ENCODE peak calls at places on chromosome 15, in five cellular contexts. P is skeletal muscle cell; T is mammary epithelial cell; L is astrocyte of the spinal cord; G is CD4-positive, CD25-positive, alpha-beta regulatory T cell. X is an unnamed sample.

GRCh38 chr15:58438956-58439355 is 7.2 kb downstream of the LIPC start:
- DNase-seq in G (peak; percentile 86), T (peak; percentile 35), P (no peak), L (peak; percentile 31), X (peak; percentile 46)

GRCh38 chr15:57112178-57112577 is 193.7 kb downstream of the TCF12 start:
- DNase-seq in P (peak; percentile 9), L (no peak), T (peak; percentile 16), G (no peak), X (no peak)

GRCh38 chr15:55915876-55916567 is 77.4 kb downstream of the NEDD4 start:
- DNase-seq in T (no peak), P (no peak), G (no peak), L (no peak), X (no peak)

GRCh38 chr15:74383695-74384565 is 16.5 kb upstream of the CYP11A1 start:
- DNase-seq in L (no peak), P (no peak), T (peak; percentile 99), G (peak; percentile 75), X (no peak)

GRCh38 chr15:38524156-38524555 is 40.5 kb downstream of the RASGRP1 start:
- DNase-seq in L (no peak), G (no peak), P (no peak), T (no peak), X (no peak)

GRCh38 chr15:79403501-79403900 is 28.6 kb upstream of the MINAR1 start:
- DNase-seq in L (no peak), G (no peak), P (no peak), T (no peak), X (no peak)

GRCh38 chr15:92655178-92655995 is at the start of gene FAM174B:
- DNase-seq in G (peak; percentile 66), L (no peak), P (no peak), T (no peak), X (no peak)

GRCh38 chr15:38613085-38613484 is 48.5 kb upstream of the RASGRP1 start:
- DNase-seq in T (no peak), G (no peak), L (no peak), P (no peak), X (no peak)

GRCh38 chr15:100461049-100461448 is 67.7 kb downstream of the CERS3 start:
- DNase-seq in P (no peak), G (peak; percentile 9), T (no peak), L (no peak), X (no peak)

GRCh38 chr15:66653852-66654251 is 48.2 kb upstream of the SMAD6 start:
- DNase-seq in G (no peak), T (no peak), P (no peak), L (no peak), X (no peak)

GRCh38 chr15:92829875-92830274 is 70.2 kb upstream of the CHD2 start:
- DNase-seq in P (no peak), G (no peak), L (no peak), T (no peak), X (no peak)

GRCh38 chr15:32851619-32852416 is 134.0 kb downstream of the GREM1 start:
- DNase-seq in T (peak; percentile 66), G (no peak), L (peak; percentile 66), P (peak; percentile 74), X (no peak)

GRCh38 chr15:70267879-70268278 is 170.2 kb upstream of the TLE3 start:
- DNase-seq in P (no peak), T (peak; percentile 73), L (peak; percentile 25), G (no peak), X (no peak)

GRCh38 chr15:29383367-29383766 is 113.7 kb upstream of the NSMCE3 start:
- DNase-seq in P (no peak), T (no peak), G (no peak), L (no peak), X (no peak)

GRCh38 chr15:74657846-74658245 is 38.0 kb downstream of the EDC3 start:
- DNase-seq in G (peak; percentile 53), P (no peak), T (no peak), L (no peak), X (no peak)

GRCh38 chr15:92005154-92005553 is 151.6 kb downstream of the SLCO3A1 start:
- DNase-seq in T (no peak), G (no peak), P (no peak), L (no peak), X (no peak)

GRCh38 chr15:100341662-100342560 is at the start of gene ADAMTS17:
- DNase-seq in L (peak; percentile 95), T (peak; percentile 91), P (peak; percentile 56), G (peak; percentile 95), X (peak; percentile 96)

GRCh38 chr15:68656438-68656739 is 77.6 kb downstream of the CORO2B start:
- DNase-seq in P (no peak), L (no peak), G (no peak), T (no peak), X (no peak)

GRCh38 chr15:70772402-70772801 is 9.0 kb upstream of the UACA start:
- DNase-seq in L (no peak), T (no peak), G (no peak), P (no peak), X (no peak)

GRCh38 chr15:50353251-50353998 is 1.6 kb downstream of the GABPB1 start:
- DNase-seq in G (peak; percentile 76), P (peak; percentile 91), L (peak; percentile 93), T (peak; percentile 88), X (peak; percentile 82)

GRCh38 chr15:62085740-62086139 is 19.0 kb downstream of the C2CD4A start:
- DNase-seq in T (no peak), G (no peak), L (no peak), P (no peak), X (no peak)

DNA sequence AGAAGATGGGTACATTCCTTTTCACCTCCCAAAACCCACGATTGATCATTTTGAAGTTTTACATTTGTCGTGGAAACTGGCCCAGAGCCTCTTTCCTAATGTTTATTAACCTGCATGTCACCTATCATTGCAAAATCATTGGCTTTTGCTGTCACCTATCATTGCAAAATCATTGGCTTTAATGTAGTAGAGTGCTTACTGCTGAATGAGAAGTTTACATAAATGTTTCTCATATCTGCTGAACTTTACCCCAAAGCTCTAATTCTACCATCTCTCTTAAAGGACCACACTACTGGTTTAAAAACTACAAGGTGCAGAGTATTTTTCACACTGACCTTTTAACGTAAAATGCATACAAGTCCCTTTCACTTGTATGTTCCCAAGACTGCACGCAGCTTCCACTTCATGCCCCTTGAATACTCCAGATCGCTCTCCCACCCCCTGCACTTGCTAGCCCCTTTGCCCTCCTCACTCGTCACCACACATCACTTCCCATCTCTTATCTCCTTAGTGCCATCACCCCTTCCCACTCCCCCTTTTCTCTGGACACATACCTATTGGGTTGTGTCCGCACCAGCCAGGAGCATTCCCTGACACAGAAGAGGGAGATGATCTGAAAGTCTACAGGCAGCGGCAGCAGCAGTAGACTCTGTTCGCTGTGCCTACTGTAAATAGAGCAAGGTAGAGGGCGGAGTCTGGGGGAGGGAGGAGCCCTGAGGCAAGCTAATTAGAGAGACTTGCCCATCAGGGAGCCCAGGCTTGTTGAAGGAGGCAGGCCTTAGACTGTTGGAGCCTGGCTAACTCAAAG is 30.2 kb upstream of the ATOSA start:
- DNase-seq in T (no peak), P (no peak), G (no peak), L (no peak), X (no peak)
- H3K4me3 ChIP-seq in T (no peak overlapping the region), P (no peak overlapping the region), G (no peak overlapping the region), L (no peak overlapping the region), X (no peak overlapping the region)

GRCh38 chr15:65077981-65078352 is 1.4 kb downstream of the KBTBD13 start:
- DNase-seq in P (no peak), L (peak; percentile 47), G (peak; percentile 64), T (no peak), X (peak; percentile 41)

GRCh38 chr15:65077291-65077980 is 890 bp downstream of the KBTBD13 start:
- DNase-seq in G (no peak), L (no peak), T (no peak), P (no peak), X (no peak)

GRCh38 chr15:65081758-65082157 is 5.2 kb downstream of the KBTBD13 start:
- DNase-seq in L (no peak), T (peak; percentile 46), G (no peak), P (no peak), X (no peak)

GRCh38 chr15:65081270-65081669 is 4.7 kb downstream of the KBTBD13 start:
- DNase-seq in T (no peak), P (no peak), L (no peak), G (no peak), X (no peak)

DNA sequence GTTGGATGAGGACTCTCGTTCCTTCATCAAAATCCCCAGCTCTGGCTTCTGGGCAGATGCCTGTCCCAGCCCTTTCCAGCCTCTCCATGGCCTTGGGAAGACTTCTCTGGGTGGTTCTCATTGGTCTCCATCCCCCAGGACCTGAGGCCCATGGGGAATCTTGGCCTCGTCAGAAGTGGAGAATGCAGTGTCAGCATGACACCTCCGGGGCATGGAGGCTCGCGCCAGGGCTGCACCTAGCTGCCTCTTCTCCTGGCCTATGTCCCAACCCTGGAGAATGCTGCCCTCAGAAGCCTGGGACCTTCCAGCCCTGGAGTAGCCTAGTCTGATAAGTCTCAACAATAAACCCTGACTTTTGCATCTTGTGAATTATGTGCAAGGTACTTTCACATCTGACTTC is 3.0 kb downstream of the KBTBD13 start:
- DNase-seq in T (no peak), L (no peak), G (no peak), P (no peak), X (no peak)
- H3K4me3 ChIP-seq in T (no peak overlapping the region), L (no peak overlapping the region), G (no peak overlapping the region), P (no peak overlapping the region), X (no peak overlapping the region)

GRCh38 chr15:78073026-78073425 is 4.5 kb downstream of the TBC1D2B start:
- DNase-seq in P (no peak), T (no peak), L (no peak), G (no peak), X (no peak)
- H3K4me3 ChIP-seq in P (no peak overlapping the region), T (no peak overlapping the region), L (no peak overlapping the region), G (peak overlapping the region; percentile 65), X (peak overlapping the region; percentile 24)

DNA sequence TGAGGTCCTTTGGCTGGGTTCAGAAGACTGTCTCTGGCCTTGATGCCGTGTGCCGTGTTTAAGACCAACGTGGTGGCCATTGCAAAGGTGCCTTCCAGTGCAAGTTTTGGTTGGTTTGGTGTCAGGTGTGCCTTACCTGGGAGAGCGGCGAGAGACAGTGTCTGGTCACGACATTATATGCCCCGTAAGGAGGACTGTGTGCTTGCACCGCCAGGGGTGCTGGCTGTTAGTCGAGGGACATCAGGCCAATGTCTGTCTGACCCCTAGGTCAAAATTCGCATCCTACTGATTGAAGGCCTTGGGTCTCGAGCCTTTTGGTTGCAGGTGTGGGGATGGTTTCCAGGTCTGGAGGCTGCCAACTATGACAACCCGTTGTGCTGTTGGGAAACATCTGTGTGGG is 111.9 kb downstream of the SNRPN start:
- DNase-seq in L (no peak), G (no peak), P (no peak), T (no peak), X (no peak)
- H3K4me3 ChIP-seq in L (no peak overlapping the region), G (no peak overlapping the region), P (no peak overlapping the region), T (no peak overlapping the region), X (peak overlapping the region; percentile 2)

DNA sequence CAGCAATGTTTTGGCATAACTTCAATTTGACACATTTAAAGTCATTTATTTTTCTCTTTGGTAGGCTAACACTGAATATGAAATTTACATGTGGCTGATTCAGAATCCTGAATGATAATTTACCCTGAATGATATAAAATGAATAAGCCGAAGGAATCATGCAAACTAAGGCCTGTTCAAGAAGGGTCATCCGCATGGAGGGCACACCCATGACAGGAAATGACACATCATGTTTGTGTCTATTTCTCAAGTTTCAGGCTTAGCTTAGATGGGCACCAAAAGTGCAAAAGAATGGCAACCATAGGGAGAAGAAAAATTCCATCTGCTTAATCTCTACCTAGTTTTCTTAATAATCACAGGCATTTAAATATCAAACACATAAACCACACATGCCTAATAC is 141.5 kb downstream of the DUT start:
- DNase-seq in G (peak; percentile 4), L (peak; percentile 37), T (peak; percentile 56), P (peak; percentile 31), X (no peak)
- H3K4me3 ChIP-seq in G (no peak overlapping the region), L (no peak overlapping the region), T (no peak overlapping the region), P (no peak overlapping the region), X (no peak overlapping the region)

X was measured in naive thymus-derived CD4-positive, alpha-beta T cell.